ENCODE peak calls at places on chromosomes 1 and 21, in five cellular contexts. V, G, I, S and C are unnamed samples. For H3K4me1, the result is how much of the 10 kb centered on the place peaks cover.

GRCh38 chr1:24562625-24563024 is 6.7 kb downstream of the NCMAP start:
- DNase-seq in V (no peak), G (no peak), I (no peak), S (no peak), C (no peak)

GRCh38 chr1:234907585-234908457 is 220.8 kb downstream of the TOMM20 start:
- DNase-seq in V (no peak), G (no peak), I (peak), S (no peak), C (no peak)

GRCh38 chr21:40471103-40471502 is 375.9 kb downstream of the DSCAM start:
- DNase-seq in V (no peak), G (no peak), I (no peak), S (no peak), C (no peak)

GRCh38 chr1:215526147-215526845 is 40.8 kb upstream of the KCTD3 start:
- DNase-seq in V (no peak), G (peak), I (peak), S (peak), C (no peak)

GRCh38 chr1:1358433-1359201 is at the start of gene MXRA8:
- DNase-seq in V (no peak), G (no peak), I (peak), S (peak), C (no peak)

GRCh38 chr1:21184266-21184665 is 7.6 kb upstream of the EIF4G3 start:
- DNase-seq in V (no peak), G (no peak), I (no peak), S (no peak), C (no peak)

GRCh38 chr1:94648225-94649007 is 106.9 kb upstream of the F3 start:
- DNase-seq in V (no peak), G (no peak), I (no peak), S (peak), C (peak)

GRCh38 chr1:234699795-234700665 is 90.1 kb upstream of the IRF2BP2 start:
- DNase-seq in V (no peak), G (peak), I (no peak), S (peak), C (no peak)

GRCh38 chr1:41086921-41087320 is 65.4 kb upstream of the SLFNL1 start:
- DNase-seq in V (no peak), G (no peak), I (no peak), S (no peak), C (no peak)

GRCh38 chr1:94757931-94758330 is 62.2 kb upstream of the SLC44A3 start:
- DNase-seq in V (no peak), G (no peak), I (no peak), S (no peak), C (no peak)

GRCh38 chr1:200178340-200178739 is 150.8 kb downstream of the NR5A2 start:
- DNase-seq in V (no peak), G (no peak), I (no peak), S (no peak), C (no peak)

GRCh38 chr1:224259986-224260385 is 70.0 kb downstream of the NVL start:
- DNase-seq in V (no peak), G (no peak), I (no peak), S (no peak), C (no peak)

GRCh38 chr1:67889940-67890567 is 56.8 kb upstream of the GNG12 start:
- DNase-seq in V (peak), G (no peak), I (no peak), S (peak), C (no peak)

GRCh38 chr1:243798726-243799125 is 51.3 kb downstream of the AKT3 start:
- DNase-seq in V (peak), G (no peak), I (no peak), S (no peak), C (no peak)

GRCh38 chr1:21022279-21023040 is 154.2 kb downstream of the EIF4G3 start:
- DNase-seq in V (peak), G (peak), I (peak), S (peak), C (no peak)

GRCh38 chr21:15841856-15842564 is 112.2 kb downstream of the USP25 start:
- DNase-seq in V (no peak), G (no peak), I (no peak), S (no peak), C (no peak)

GRCh38 chr1:17777330-17777729 is 22.2 kb downstream of the ACTL8 start:
- DNase-seq in V (no peak), G (no peak), I (no peak), S (no peak), C (no peak)

GRCh38 chr1:9689011-9689706 is 37.6 kb downstream of the PIK3CD start:
- DNase-seq in V (peak), G (no peak), I (peak), S (peak), C (peak)

GRCh38 chr1:240008298-240008697 is 83.4 kb upstream of the FMN2 start:
- DNase-seq in V (no peak), G (no peak), I (no peak), S (no peak), C (no peak)

GRCh38 chr1:162204129-162204882 is 134.8 kb downstream of the NOS1AP start:
- DNase-seq in V (no peak), G (no peak), I (no peak), S (no peak), C (no peak)

GRCh38 chr1:182877331-182877730 is 38.2 kb downstream of the DHX9 start:
- DNase-seq in V (no peak), G (no peak), I (no peak), S (no peak), C (no peak)

GRCh38 chr1:182170941-182171461 is 109.5 kb upstream of the ZNF648 start:
- DNase-seq in V (no peak), G (no peak), I (no peak), S (no peak), C (no peak)

GRCh38 chr1:207321790-207322530 is 482 bp downstream of the CD55 start:
- DNase-seq in V (no peak), G (no peak), I (no peak), S (no peak), C (no peak)

GRCh38 chr1:191419842-191420241 is 738.4 kb upstream of the RGS18 start:
- DNase-seq in V (no peak), G (no peak), I (no peak), S (no peak), C (no peak)

GRCh38 chr1:204842892-204843291 is 27.8 kb upstream of the NFASC start:
- DNase-seq in V (no peak), G (no peak), I (no peak), S (no peak), C (no peak)

GRCh38 chr1:215417122-215417521 is 150.0 kb upstream of the KCTD3 start:
- DNase-seq in V (no peak), G (no peak), I (no peak), S (no peak), C (no peak)

GRCh38 chr1:26923711-26924110 is 2.2 kb downstream of the NUDC start:
- DNase-seq in V (no peak), G (no peak), I (no peak), S (no peak), C (no peak)

GRCh38 chr1:165539306-165539705 is 4.5 kb upstream of the LRRC52 start:
- DNase-seq in V (peak), G (no peak), I (peak), S (no peak), C (no peak)

GRCh38 chr21:34704119-34704518 is 35.3 kb downstream of the CLIC6 start:
- DNase-seq in V (no peak), G (no peak), I (no peak), S (no peak), C (no peak)

DNA sequence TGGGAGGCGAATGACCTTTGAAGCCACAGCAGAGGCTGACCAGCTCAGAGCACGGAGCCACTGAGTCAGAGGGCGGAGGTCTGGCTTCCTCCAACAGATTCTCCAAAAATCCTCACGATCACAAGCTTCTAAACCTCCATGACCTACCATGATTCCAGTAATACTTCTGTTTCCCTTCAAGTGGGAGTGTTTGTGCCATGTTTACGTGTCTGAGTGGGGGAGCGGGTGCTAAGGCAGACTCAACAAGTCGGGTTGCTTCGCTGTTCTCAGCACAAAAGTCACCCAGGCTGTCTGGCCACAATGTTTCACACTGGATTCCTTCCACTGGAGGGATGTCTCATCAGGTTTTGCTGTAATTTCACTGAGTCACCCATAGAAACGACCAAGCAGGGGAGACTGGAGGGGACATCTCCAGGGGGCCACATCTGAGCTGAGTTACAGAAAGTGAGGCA is 86.2 kb downstream of the SLC66A1 start:
- DNase-seq in V (no peak), G (no peak), I (no peak), S (no peak), C (no peak)
- H3K4me1 ChIP-seq in V (under half), G (under half), I (under half), S (under half), C (under half)

DNA sequence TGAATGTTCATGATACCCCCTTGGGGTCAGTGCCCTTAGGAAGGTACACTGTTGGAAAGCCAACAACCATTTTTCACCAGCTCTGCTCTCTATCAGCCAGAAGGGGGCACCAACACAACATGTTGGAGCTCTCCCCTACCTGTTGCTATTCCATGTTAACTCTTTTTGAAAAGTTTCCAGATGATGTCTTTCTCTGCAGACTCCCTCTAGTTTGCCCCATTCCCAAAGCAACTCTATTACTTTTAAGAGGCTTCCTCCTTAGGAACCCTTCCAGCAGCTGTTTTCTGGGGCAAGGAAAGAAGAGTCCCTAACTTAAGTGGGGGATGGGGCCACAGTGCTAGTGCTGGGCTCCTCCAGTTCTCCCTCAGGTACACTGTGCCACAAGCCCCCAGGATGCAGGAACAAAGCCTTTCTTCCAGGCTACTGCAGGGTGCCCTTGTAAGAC is 22.9 kb upstream of the NDC1 start:
- DNase-seq in V (peak), G (no peak), I (peak), S (peak), C (no peak)
- TF ChIP-seq HDAC2 in V (no peak), G (no peak), I (no peak), S (no peak), C (peak)

GRCh38 chr1:91805343-91805801 is 80.6 kb downstream of the TGFBR3 start:
- DNase-seq in V (no peak), G (no peak), I (no peak), S (no peak), C (no peak)

GRCh38 chr1:91803133-91803532 is 82.8 kb downstream of the TGFBR3 start:
- DNase-seq in V (no peak), G (no peak), I (no peak), S (no peak), C (no peak)

GRCh38 chr1:91806146-91806545 is 79.8 kb downstream of the TGFBR3 start:
- DNase-seq in V (no peak), G (no peak), I (no peak), S (no peak), C (no peak)

GRCh38 chr1:91803847-91804545 is 82.0 kb downstream of the TGFBR3 start:
- DNase-seq in V (no peak), G (peak), I (no peak), S (no peak), C (no peak)

DNA sequence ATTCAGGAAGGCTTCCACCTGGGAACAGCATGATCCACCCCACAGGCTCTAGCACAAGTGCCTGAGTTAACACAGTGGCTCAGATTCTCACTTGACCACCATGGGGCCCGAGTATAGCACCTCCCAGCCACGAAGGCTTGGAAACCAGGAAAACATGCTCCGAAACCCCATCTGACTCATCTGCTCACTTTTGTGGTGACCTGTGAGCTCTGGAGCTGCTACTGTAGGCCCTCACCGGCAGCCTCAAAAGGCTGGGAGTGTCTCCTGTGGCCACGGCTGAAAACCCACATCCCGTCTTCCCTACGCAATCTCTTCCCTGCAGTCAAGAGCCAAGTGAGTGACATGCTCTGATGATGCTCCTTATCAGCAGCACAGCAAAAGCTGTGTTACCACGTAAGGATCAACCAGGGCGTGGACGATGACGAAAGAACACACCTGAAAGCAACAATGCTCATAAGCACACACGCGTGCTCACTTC is 81.4 kb downstream of the TGFBR3 start:
- DNase-seq in V (no peak), G (peak), I (no peak), S (peak), C (no peak)
- H3K4me1 ChIP-seq in V (under half), G (under half), I (under half), S (under half), C (under half)

GRCh38 chr1:117754061-117754969 is 148.5 kb downstream of the TENT5C start:
- DNase-seq in V (peak), G (no peak), I (peak), S (peak), C (peak)
- TF ChIP-seq HDAC2 in V (no peak), G (no peak), I (no peak), S (no peak), C (no peak)

DNA sequence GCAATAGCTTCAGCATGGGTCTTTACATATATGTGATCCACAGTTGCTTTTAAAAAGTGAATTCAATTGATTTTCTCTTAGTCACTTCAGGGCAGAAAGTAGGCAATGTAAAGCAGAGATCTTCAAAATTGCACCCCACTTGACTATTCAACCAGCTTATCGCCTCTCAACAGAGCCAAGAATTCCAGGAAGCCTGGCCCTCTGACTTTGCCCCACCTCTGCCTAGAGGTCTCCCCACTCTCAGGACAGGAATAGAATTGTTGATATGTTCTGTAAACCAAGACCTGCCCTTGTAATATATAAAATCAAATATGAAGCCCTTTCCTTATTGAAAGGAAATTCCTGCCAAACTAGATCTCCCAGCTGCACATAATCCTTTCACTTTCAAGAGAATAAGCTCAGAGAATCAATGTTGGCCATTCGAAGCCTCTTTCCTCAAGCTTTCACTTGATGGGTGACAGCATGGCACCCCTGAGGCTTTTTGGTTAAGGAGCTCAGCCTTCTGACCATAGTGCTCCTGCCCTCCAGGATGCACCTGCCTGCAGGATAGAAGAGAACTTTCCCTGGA is 116.2 kb upstream of the DPT start:
- DNase-seq in V (no peak), G (no peak), I (no peak), S (no peak), C (no peak)
- H3K4me1 ChIP-seq in V (under half), G (under half), I (under half), S (under half), C (under half)

DNA sequence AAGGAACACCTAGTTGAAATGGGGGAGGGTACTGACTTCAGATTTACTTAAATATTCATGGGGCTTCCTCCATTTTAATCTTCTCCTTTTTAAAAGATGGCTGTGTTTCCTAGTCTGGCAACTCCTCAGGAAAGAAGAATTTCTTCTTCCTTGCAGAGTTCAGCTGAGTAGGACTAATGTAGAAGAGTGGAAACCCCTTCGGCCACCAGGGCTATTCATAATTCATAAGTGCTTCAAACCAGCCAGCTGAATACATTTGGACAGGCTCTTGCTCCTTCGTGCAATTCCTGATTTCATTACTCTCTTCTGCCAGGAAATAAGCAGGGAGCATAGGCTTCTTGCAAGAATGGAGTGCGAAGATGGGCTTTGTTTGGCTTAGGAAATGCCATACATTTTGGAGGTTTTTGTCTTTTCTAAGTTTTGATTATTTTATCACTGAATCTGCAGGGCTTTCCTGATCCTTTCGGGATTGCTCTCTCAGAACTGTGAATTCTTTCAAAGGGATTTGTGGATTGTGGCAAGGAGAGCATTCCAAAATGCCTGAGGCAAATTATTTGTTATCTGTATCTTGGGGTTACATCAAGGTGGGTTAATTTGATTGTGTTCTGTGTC is 179.5 kb upstream of the SGIP1 start:
- DNase-seq in V (no peak), G (no peak), I (no peak), S (no peak), C (no peak)
- TF ChIP-seq HDAC2 in V (no peak), G (no peak), I (no peak), S (no peak), C (no peak)